ENCODE peak calls at places on chromosomes 3 and 15, in nine cellular contexts. A is Peyer's patch; T is astrocyte of the spinal cord; B is fibroblast of pulmonary artery; J is MM.1S; D is A673; G is AG04450; I is CD8-positive, alpha-beta T cell; X is kidney epithelial cell. F is an unnamed sample.

GRCh38 chr15:70347766-70348558 is 250.2 kb upstream of the TLE3 start:
- DNase-seq in A (no peak), T (no peak), B (no peak), J (no peak), D (peak; percentile 70), G (no peak), I (no peak), X (no peak), F (no peak)

GRCh38 chr15:91896656-91897055 is 43.1 kb downstream of the SLCO3A1 start:
- DNase-seq in A (no peak), T (no peak), B (no peak), J (no peak), D (no peak), G (no peak), I (no peak), X (no peak), F (no peak)

GRCh38 chr3:146814601-146815315 is 209.6 kb upstream of the PLSCR5 start:
- DNase-seq in A (no peak), T (peak; percentile 71), B (peak; percentile 65), J (no peak), D (no peak), G (peak; percentile 3), I (no peak), X (no peak), F (no peak)

GRCh38 chr3:52250122-52250521 is 4.6 kb downstream of the PPM1M start:
- DNase-seq in A (peak; percentile 29), T (no peak), B (no peak), J (peak; percentile 1), D (no peak), G (no peak), I (peak; percentile 4), X (no peak), F (no peak)

GRCh38 chr3:118628704-118629341 is 405.8 kb downstream of the IGSF11 start:
- DNase-seq in A (peak; percentile 46), T (peak; percentile 57), B (peak; percentile 64), J (peak; percentile 67), D (peak; percentile 71), G (peak; percentile 46), I (no peak), X (peak; percentile 21), F (peak; percentile 4)

GRCh38 chr3:99753268-99753975 is 64.2 kb upstream of the CMSS1 start:
- DNase-seq in A (no peak), T (peak; percentile 85), B (peak; percentile 93), J (peak; percentile 68), D (peak; percentile 82), G (peak; percentile 63), I (no peak), X (peak; percentile 41), F (no peak)

GRCh38 chr3:42394579-42395288 is 15.7 kb downstream of the LYZL4 start:
- DNase-seq in A (no peak), T (no peak), B (no peak), J (no peak), D (no peak), G (no peak), I (no peak), X (no peak), F (no peak)

GRCh38 chr3:138082085-138082991 is 33.1 kb downstream of the DZIP1L start:
- DNase-seq in A (no peak), T (peak; percentile 97), B (peak; percentile 95), J (peak; percentile 59), D (peak; percentile 35), G (peak; percentile 65), I (no peak), X (peak; percentile 90), F (peak; percentile 46)

GRCh38 chr3:126445506-126445905 is 30.2 kb downstream of the ZXDC start:
- DNase-seq in A (peak; percentile 34), T (no peak), B (no peak), J (no peak), D (no peak), G (no peak), I (no peak), X (no peak), F (no peak)

GRCh38 chr3:37645801-37646380 is 215.8 kb upstream of the CTDSPL start:
- DNase-seq in A (no peak), T (no peak), B (no peak), J (no peak), D (no peak), G (no peak), I (no peak), X (no peak), F (no peak)

GRCh38 chr15:101252836-101253235 is 988 bp upstream of the CHSY1 start:
- DNase-seq in A (no peak), T (no peak), B (no peak), J (peak; percentile 45), D (no peak), G (no peak), I (no peak), X (no peak), F (no peak)

GRCh38 chr3:50370594-50370993 is 11.3 kb upstream of the TMEM115 start:
- DNase-seq in A (no peak), T (no peak), B (peak; percentile 54), J (no peak), D (peak; percentile 62), G (no peak), I (no peak), X (no peak), F (no peak)

GRCh38 chr3:48899298-48899697 is 616 bp upstream of the SLC25A20 start:
- DNase-seq in A (no peak), T (no peak), B (no peak), J (peak; percentile 42), D (no peak), G (no peak), I (peak; percentile 24), X (no peak), F (no peak)

GRCh38 chr3:4830586-4830914 is 148.7 kb upstream of the BHLHE40 start:
- DNase-seq in A (no peak), T (no peak), B (no peak), J (no peak), D (no peak), G (no peak), I (no peak), X (no peak), F (no peak)

GRCh38 chr3:66047321-66048050 is 8.8 kb upstream of the MAGI1 start:
- DNase-seq in A (no peak), T (peak; percentile 36), B (peak; percentile 90), J (no peak), D (no peak), G (no peak), I (no peak), X (no peak), F (peak; percentile 86)

GRCh38 chr3:69326821-69327433 is 59.0 kb downstream of the FRMD4B start:
- DNase-seq in A (no peak), T (no peak), B (no peak), J (peak; percentile 94), D (no peak), G (no peak), I (no peak), X (no peak), F (no peak)
- H3K4me3 ChIP-seq in A (no peak overlapping the region), T (no peak overlapping the region), B (no peak overlapping the region), J (peak overlapping the region; percentile 25), D (no peak overlapping the region), G (no peak overlapping the region), I (no peak overlapping the region), X (no peak overlapping the region), F (no peak overlapping the region)

GRCh38 chr3:38689346-38689745 is 39.9 kb upstream of the SCN5A start:
- DNase-seq in A (no peak), T (no peak), B (no peak), J (no peak), D (no peak), G (no peak), I (no peak), X (no peak), F (no peak)

GRCh38 chr3:38690185-38690584 is 40.7 kb upstream of the SCN5A start:
- DNase-seq in A (no peak), T (no peak), B (no peak), J (no peak), D (no peak), G (no peak), I (no peak), X (no peak), F (no peak)

GRCh38 chr3:38687306-38687705 is 37.8 kb upstream of the SCN5A start:
- DNase-seq in A (no peak), T (no peak), B (no peak), J (no peak), D (no peak), G (no peak), I (no peak), X (no peak), F (no peak)

GRCh38 chr3:38689774-38690173 is 40.3 kb upstream of the SCN5A start:
- DNase-seq in A (no peak), T (no peak), B (peak; percentile 3), J (no peak), D (no peak), G (no peak), I (no peak), X (no peak), F (no peak)
- TF ChIP-seq CTCF in A (no peak), T (no peak), B (no peak), J (no peak), D (no peak), G (peak; percentile 21), I (no peak), X (no peak), F (no peak)

DNA sequence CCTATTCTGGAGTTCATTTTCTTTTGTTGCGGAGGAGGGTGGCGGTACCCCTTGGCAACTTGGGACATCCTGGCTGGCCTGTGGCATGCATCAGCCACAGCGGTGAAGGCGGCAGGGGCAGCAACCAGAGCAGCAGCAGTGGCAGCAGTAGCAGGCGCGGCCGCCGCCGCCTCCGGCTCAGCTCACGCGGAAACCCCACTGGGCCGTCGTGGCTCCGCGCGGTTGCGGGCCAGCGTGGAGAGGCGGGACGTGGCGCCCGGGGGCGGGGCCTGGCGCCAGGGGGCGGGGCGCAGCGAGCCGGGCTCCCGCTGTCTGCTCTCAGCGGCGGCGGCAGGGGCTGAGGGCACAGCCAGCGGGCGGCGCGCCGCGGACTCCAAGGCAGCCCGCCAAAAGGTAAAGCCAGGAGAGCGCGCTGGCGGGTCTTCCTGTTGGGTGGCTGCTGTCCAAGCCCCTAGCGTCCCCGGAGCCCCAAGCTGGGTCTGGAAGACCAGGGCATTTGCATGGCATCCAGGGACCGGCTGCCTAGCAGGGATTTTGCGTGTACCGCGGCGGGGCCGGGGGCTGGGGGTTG is 334.4 kb upstream of the THRB start:
- DNase-seq in A (no peak), T (no peak), B (no peak), J (no peak), D (peak; percentile 15), G (no peak), I (no peak), X (no peak), F (no peak)
- H3K4me3 ChIP-seq in A (peak overlapping the region; percentile 53), T (peak overlapping the region; percentile 24), B (no peak overlapping the region), J (no peak overlapping the region), D (no peak overlapping the region), G (no peak overlapping the region), I (no peak overlapping the region), X (peak overlapping the region; percentile 31), F (peak overlapping the region; percentile 39)

DNA sequence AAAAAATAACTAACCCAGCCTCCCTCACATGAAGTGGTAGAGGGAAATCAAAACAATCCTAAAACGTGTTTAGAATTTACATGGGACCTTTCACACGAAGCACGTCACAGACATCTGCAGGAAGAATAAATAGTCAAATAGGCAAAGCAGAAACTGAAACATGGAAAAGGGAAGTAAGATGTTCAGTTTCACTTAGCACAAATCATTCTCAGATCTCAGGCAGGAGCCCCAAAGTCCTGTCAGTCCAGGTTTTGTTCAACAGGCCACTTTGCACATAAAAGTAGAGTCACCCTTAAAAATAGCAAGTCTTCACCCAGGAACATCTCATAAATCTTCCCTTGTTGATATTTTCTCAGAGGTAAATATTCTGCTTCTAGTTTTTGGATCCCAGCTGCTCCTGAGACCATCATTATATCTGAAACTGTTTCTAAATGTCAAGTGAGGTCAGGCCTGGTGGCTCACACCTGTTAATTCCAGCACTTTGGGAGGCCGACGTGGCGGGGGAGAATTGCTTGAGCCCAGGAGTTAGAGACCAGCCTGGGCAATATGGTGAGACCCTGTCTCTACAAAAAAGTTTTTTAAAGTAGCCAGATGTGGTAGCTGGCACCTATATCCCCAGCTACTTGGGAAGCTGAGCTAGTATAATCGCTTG is 1.9 kb downstream of the RUBCN start:
- DNase-seq in A (no peak), T (no peak), B (no peak), J (peak; percentile 93), D (no peak), G (no peak), I (no peak), X (no peak), F (no peak)
- TF ChIP-seq CTCF in A (no peak), T (no peak), B (no peak), J (no peak), D (no peak), G (no peak), I (no peak), X (no peak), F (no peak)